ENCODE peak calls at places on chromosomes 13 and 19, in seven cellular contexts. I is AG04449; Q is non-pigmented ciliary epithelial cell; F is stimulated activated naive CD8-positive, alpha-beta T cell treated with anti-CD3 and anti-CD28 coated beads, Interleukin-15, Interleukin-2, amounts not matched to agents 100 U/mL and 50 U/mL, for 24 hours; P is AG04450; E is NCI-H1092; U is SW 1271. X is an unnamed sample.

GRCh38 chr13:79966502-79966901 is 374.4 kb downstream of the SPRY2 start:
- DNase-seq in I (no peak), Q (no peak), F (no peak), P (no peak), E (no peak), U (no peak), X (no peak)

GRCh38 chr19:8004723-8005513 is 523 bp downstream of the ELAVL1 start:
- DNase-seq in I (no peak), Q (no peak), F (peak), P (no peak), E (no peak), U (no peak), X (no peak)

GRCh38 chr19:29685326-29685725 is 20.1 kb downstream of the PLEKHF1 start:
- DNase-seq in I (no peak), Q (no peak), F (no peak), P (no peak), E (no peak), U (no peak), X (no peak)

GRCh38 chr13:25881136-25881926 is 170.5 kb downstream of the SHISA2 start:
- DNase-seq in I (no peak), Q (no peak), F (no peak), P (no peak), E (no peak), U (no peak), X (no peak)

GRCh38 chr19:44626067-44626624 is 12.8 kb downstream of the IGSF23 start:
- DNase-seq in I (peak), Q (peak), F (no peak), P (peak), E (no peak), U (peak), X (peak)

GRCh38 chr19:29851769-29852521 is 40.2 kb downstream of the CCNE1 start:
- DNase-seq in I (no peak), Q (no peak), F (peak), P (no peak), E (no peak), U (no peak), X (no peak)

GRCh38 chr19:57435062-57435978 is at the start of gene ZNF749:
- DNase-seq in I (peak), Q (peak), F (peak), P (peak), E (peak), U (peak), X (peak)

GRCh38 chr13:73092831-73093230 is 34.0 kb downstream of the KLF5 start:
- DNase-seq in I (no peak), Q (no peak), F (no peak), P (peak), E (no peak), U (no peak), X (no peak)

GRCh38 chr13:94435604-94436226 is 43.8 kb downstream of the DCT start:
- DNase-seq in I (no peak), Q (no peak), F (no peak), P (peak), E (peak), U (peak), X (peak)

GRCh38 chr13:71464673-71465072 is 402.3 kb downstream of the DACH1 start:
- DNase-seq in I (no peak), Q (no peak), F (no peak), P (no peak), E (no peak), U (no peak), X (no peak)

GRCh38 chr19:19209372-19209771 is 2.4 kb upstream of the NCAN start:
- DNase-seq in I (no peak), Q (no peak), F (no peak), P (no peak), E (no peak), U (no peak), X (no peak)

GRCh38 chr13:95601906-95602305 is 42.6 kb downstream of the DZIP1 start:
- DNase-seq in I (no peak), Q (no peak), F (no peak), P (no peak), E (no peak), U (no peak), X (no peak)